ENCODE peak calls at places on chromosomes 16 and 17, in ten cellular contexts. Y, T, G, Z, F, H, O, R, A and B are unnamed samples.

GRCh38 chr16:11963706-11964105 is 1.3 kb upstream of the TNFRSF17 start:
- DNase-seq in F (no peak), H (no peak), A (no peak), O (no peak), T (no peak), R (no peak), Z (no peak), G (no peak), Y (no peak), B (no peak)

GRCh38 chr17:60529806-60530205 is 3.8 kb upstream of the APPBP2 start:
- DNase-seq in T (no peak), F (no peak), Y (no peak), G (no peak), A (no peak), O (no peak), Z (peak; percentile 26), H (no peak), R (no peak), B (no peak)

GRCh38 chr17:61385869-61386245 is 13.8 kb upstream of the TBX2 start:
- DNase-seq in O (no peak), R (no peak), T (no peak), F (no peak), A (no peak), H (no peak), G (no peak), Y (no peak), Z (peak; percentile 46), B (no peak)

GRCh38 chr17:32323784-32324590 is 18.0 kb downstream of the C17orf75 start:
- DNase-seq in H (peak; percentile 31), Y (no peak), R (no peak), Z (peak; percentile 31), G (no peak), O (no peak), F (no peak), A (no peak), T (no peak), B (no peak)

GRCh38 chr16:8716592-8716991 is 42.2 kb downstream of the ABAT start:
- DNase-seq in T (no peak), F (no peak), A (no peak), O (no peak), H (no peak), Y (no peak), G (no peak), Z (peak; percentile 57), R (no peak), B (no peak)

GRCh38 chr17:68906638-68907037 is 48.6 kb downstream of the ABCA8 start:
- DNase-seq in F (peak; percentile 8), T (no peak), R (no peak), A (peak; percentile 36), O (no peak), Z (peak; percentile 21), G (no peak), H (no peak), Y (no peak), B (no peak)

GRCh38 chr17:55743103-55743679 is 7.7 kb upstream of the PCTP start:
- DNase-seq in G (no peak), Z (no peak), Y (no peak), T (no peak), H (peak; percentile 57), O (no peak), A (peak; percentile 60), R (no peak), F (peak; percentile 22), B (no peak)

GRCh38 chr17:81339180-81339501 is 44.0 kb upstream of the SLC38A10 start:
- DNase-seq in T (no peak), A (no peak), O (no peak), R (no peak), Y (no peak), G (no peak), F (no peak), H (peak; percentile 49), Z (no peak), B (no peak)

GRCh38 chr16:87072101-87072500 is 245.1 kb downstream of the C16orf95 start:
- DNase-seq in A (no peak), O (no peak), Z (no peak), H (no peak), G (no peak), F (no peak), R (no peak), Y (no peak), T (no peak), B (no peak)

GRCh38 chr17:66711936-66712335 is 123.0 kb upstream of the CACNG5 start:
- DNase-seq in T (no peak), Z (no peak), R (no peak), Y (peak; percentile 71), A (peak; percentile 82), O (no peak), H (peak; percentile 84), F (no peak), G (peak; percentile 47), B (no peak)

GRCh38 chr17:66713533-66714042 is 121.3 kb upstream of the CACNG5 start:
- DNase-seq in F (no peak), Z (no peak), T (no peak), H (no peak), R (no peak), A (peak; percentile 41), Y (no peak), O (no peak), G (no peak), B (peak; percentile 71)

GRCh38 chr17:66712453-66712852 is 122.5 kb upstream of the CACNG5 start:
- DNase-seq in R (no peak), A (peak; percentile 58), Y (no peak), O (no peak), F (no peak), T (no peak), H (no peak), Z (no peak), G (no peak), B (peak; percentile 67)

GRCh38 chr17:66714046-66715023 is 120.6 kb upstream of the CACNG5 start:
- DNase-seq in A (no peak), G (no peak), Z (no peak), R (no peak), T (no peak), H (no peak), Y (no peak), F (no peak), O (no peak), B (peak; percentile 74)

DNA sequence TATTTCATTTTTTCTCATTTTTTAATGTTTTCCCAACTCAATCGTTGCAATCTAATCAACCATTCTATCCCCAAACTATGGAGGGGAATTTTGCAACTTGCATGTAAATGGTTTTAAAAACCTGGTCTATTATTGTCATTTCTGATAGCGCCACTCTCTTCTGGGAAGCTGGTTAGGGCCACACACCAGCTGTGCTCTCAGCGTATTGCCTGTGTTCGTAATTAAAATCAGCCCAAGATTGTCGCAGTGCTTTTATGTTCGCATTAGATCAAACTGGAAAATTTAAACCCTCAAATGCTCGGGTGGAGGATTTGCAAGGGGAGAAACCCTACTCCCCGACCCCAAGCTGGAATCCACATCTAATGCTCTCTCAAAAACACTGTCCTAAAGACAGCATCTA is 123.5 kb upstream of the CACNG5 start:
- DNase-seq in H (no peak), Z (no peak), O (no peak), F (no peak), T (no peak), A (no peak), G (no peak), R (no peak), Y (no peak), B (peak; percentile 16)
- TF ChIP-seq POLR2A in H (no peak), Z (no peak), O (no peak), F (no peak), T (no peak), A (no peak), G (no peak), R (no peak), Y (no peak), B (no peak)

GRCh38 chr17:54418467-54418866 is 482.2 kb upstream of the TOM1L1 start:
- DNase-seq in R (no peak), Z (no peak), H (no peak), T (no peak), A (no peak), F (no peak), Y (no peak), G (no peak), O (no peak), B (no peak)
- H3K4me3 ChIP-seq in R (no peak overlapping the region), Z (no peak overlapping the region), H (no peak overlapping the region), T (no peak overlapping the region), A (no peak overlapping the region), F (no peak overlapping the region), Y (no peak overlapping the region), G (no peak overlapping the region), O (no peak overlapping the region), B (no peak overlapping the region)

GRCh38 chr17:858941-859452 is 76.8 kb downstream of the MRM3 start:
- DNase-seq in G (no peak), F (no peak), Z (no peak), O (no peak), H (no peak), T (no peak), A (no peak), R (no peak), Y (no peak), B (no peak)

GRCh38 chr17:861364-861763 is 79.2 kb downstream of the MRM3 start:
- DNase-seq in O (no peak), Z (no peak), R (no peak), H (no peak), Y (no peak), T (no peak), F (no peak), G (no peak), A (no peak), B (no peak)

GRCh38 chr17:859461-860195 is 77.5 kb downstream of the MRM3 start:
- DNase-seq in F (no peak), H (no peak), O (no peak), T (peak; percentile 83), Z (peak; percentile 60), G (no peak), Y (no peak), R (peak; percentile 73), A (no peak), B (no peak)

GRCh38 chr17:862584-862983 is 80.4 kb downstream of the MRM3 start:
- DNase-seq in T (no peak), R (no peak), Y (no peak), F (no peak), H (no peak), A (no peak), G (no peak), O (no peak), Z (no peak), B (no peak)

DNA sequence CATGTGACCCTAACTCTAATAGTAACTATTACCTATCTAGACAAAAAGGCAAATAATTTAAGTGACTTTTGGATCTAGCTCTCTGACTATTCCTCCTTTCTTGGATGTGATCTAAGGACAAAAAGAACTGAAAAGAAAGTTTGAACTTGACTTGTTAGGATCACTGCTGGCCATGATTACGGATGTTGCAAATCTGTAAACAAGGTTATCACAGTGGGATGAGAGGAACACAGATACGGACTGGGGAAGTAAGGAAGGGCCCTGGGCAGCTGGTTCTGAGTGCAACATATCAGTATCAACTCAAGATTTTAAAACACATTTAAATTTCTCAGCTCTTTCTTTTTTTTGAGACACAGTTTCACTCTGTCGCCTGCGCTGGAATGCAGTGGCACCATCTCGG is 78.7 kb downstream of the MRM3 start:
- DNase-seq in O (no peak), Z (no peak), A (no peak), Y (no peak), R (no peak), H (no peak), G (no peak), T (no peak), F (no peak), B (no peak)
- H3K27ac ChIP-seq in O (peak overlapping the region; percentile 44), Z (no peak overlapping the region), A (no peak overlapping the region), Y (no peak overlapping the region), R (peak overlapping the region; percentile 27), H (peak overlapping the region; percentile 65), G (no peak overlapping the region), T (peak overlapping the region; percentile 81), F (no peak overlapping the region), B (peak overlapping the region; percentile 85)

GRCh38 chr16:57299719-57300386 is 15.4 kb upstream of the PLLP start:
- DNase-seq in Y (peak; percentile 84), O (peak; percentile 29), T (peak; percentile 96), F (peak; percentile 76), Z (peak; percentile 97), A (peak; percentile 97), R (peak; percentile 79), H (peak; percentile 90), G (peak; percentile 80), B (peak; percentile 97)
- TF ChIP-seq POLR2A in Y (peak; percentile 43), O (no peak), T (peak; percentile 18), F (no peak), Z (no peak), A (no peak), R (peak; percentile 43), H (no peak), G (no peak), B (no peak)